ENCODE peak calls at places on chromosomes 7 and 10, in seven cellular contexts. K, W, Y, S, J, F and R are unnamed samples.

GRCh38 chr10:98388086-98388655 is 26.8 kb downstream of the PYROXD2 start:
- DNase-seq in W (no peak), F (no peak), S (no peak), Y (no peak), K (no peak), J (no peak), R (no peak)

GRCh38 chr7:123836656-123837055 is 8.3 kb upstream of the HYAL4 start:
- DNase-seq in K (no peak), J (no peak), F (no peak), W (no peak), Y (no peak), S (no peak), R (no peak)

GRCh38 chr7:15864260-15864991 is 177.9 kb upstream of the MEOX2 start:
- DNase-seq in S (no peak), K (no peak), J (no peak), F (no peak), Y (no peak), W (no peak), R (no peak)

GRCh38 chr10:105718207-105718995 is 1077.3 kb downstream of the SORCS3 start:
- DNase-seq in J (no peak), S (no peak), Y (no peak), F (no peak), K (peak), W (no peak), R (no peak)

GRCh38 chr10:49114718-49115014 is 656 bp downstream of the VSTM4 start:
- DNase-seq in Y (no peak), S (no peak), K (no peak), W (no peak), F (no peak), J (no peak), R (no peak)

GRCh38 chr7:149662591-149663095 is 110.7 kb downstream of the ZNF467 start:
- DNase-seq in W (peak), S (peak), J (peak), K (peak), F (no peak), Y (peak), R (peak)

GRCh38 chr7:123748171-123748733 is 551 bp downstream of the WASL start:
- DNase-seq in F (no peak), Y (peak), W (peak), S (peak), J (peak), K (peak), R (peak)

GRCh38 chr7:149717481-149717880 is 55.9 kb downstream of the ZNF467 start:
- DNase-seq in S (peak), W (no peak), Y (no peak), K (no peak), J (no peak), F (no peak), R (no peak)

GRCh38 chr10:130336612-130337304 is 200.6 kb downstream of the GLRX3 start:
- DNase-seq in W (no peak), K (no peak), S (no peak), Y (no peak), F (no peak), J (no peak), R (no peak)

GRCh38 chr10:17708806-17709205 is 43.2 kb upstream of the TMEM236 start:
- DNase-seq in S (no peak), Y (no peak), K (no peak), F (no peak), W (no peak), J (no peak), R (no peak)

GRCh38 chr10:126876456-126876855 is 28.8 kb upstream of the DOCK1 start:
- DNase-seq in W (no peak), Y (no peak), F (no peak), K (no peak), S (no peak), J (no peak), R (no peak)

GRCh38 chr10:11328264-11329054 is 283.0 kb downstream of the USP6NL start:
- DNase-seq in K (no peak), J (no peak), Y (no peak), S (no peak), W (no peak), F (no peak), R (no peak)

GRCh38 chr10:101467286-101467770 is 113.4 kb downstream of the BTRC start:
- DNase-seq in J (peak), S (no peak), W (peak), Y (peak), K (peak), F (no peak), R (peak)

GRCh38 chr10:68665841-68666240 is 55.2 kb upstream of the CCAR1 start:
- DNase-seq in J (no peak), F (no peak), W (no peak), S (no peak), Y (no peak), K (no peak), R (no peak)

GRCh38 chr7:68476966-68477365 is 1121.3 kb upstream of the AUTS2 start:
- DNase-seq in S (no peak), K (no peak), F (no peak), J (no peak), Y (no peak), W (no peak), R (no peak)

GRCh38 chr7:97671571-97671970 is 60.3 kb upstream of the TAC1 start:
- DNase-seq in Y (no peak), F (no peak), S (no peak), J (no peak), W (no peak), K (no peak), R (no peak)

GRCh38 chr10:43202224-43202656 is 64.0 kb downstream of the CSGALNACT2 start:
- DNase-seq in J (peak), F (no peak), S (peak), W (no peak), Y (peak), K (no peak), R (peak)

GRCh38 chr7:2520131-2520807 is 695 bp downstream of the LFNG start:
- DNase-seq in K (peak), W (no peak), J (no peak), S (peak), Y (peak), F (no peak), R (peak)
- TF ChIP-seq CTCF in K (no peak), W (peak), J (no peak), S (no peak), Y (no peak), F (no peak), R (no peak)

DNA sequence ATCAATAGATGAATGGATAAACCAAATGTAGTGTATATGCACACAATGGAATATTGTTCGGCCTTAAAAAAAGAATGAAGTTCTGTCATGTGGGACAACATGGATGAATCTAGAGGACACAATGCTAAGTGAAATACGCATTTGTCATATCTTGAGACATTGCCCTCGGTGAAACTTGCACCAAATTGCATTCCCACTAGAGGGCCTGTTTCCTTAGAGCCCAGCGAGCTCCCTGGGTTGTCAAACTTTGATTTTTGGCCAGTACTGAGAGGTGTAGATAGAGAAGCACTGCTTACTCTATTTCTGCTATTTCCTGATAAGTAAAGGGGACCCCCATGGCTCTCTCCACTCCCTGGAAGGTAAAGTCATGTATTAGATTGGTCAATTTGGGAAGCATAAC is 157.1 kb downstream of the GPAM start:
- DNase-seq in K (no peak), J (peak), W (no peak), Y (no peak), S (no peak), F (no peak), R (no peak)
- TF ChIP-seq CTCF in K (no peak), J (peak), W (no peak), Y (no peak), S (no peak), F (no peak), R (no peak)

GRCh38 chr7:155466142-155466813 is 8.3 kb downstream of the EN2 start:
- DNase-seq in F (no peak), Y (peak), J (no peak), K (no peak), S (peak), W (no peak), R (no peak)

GRCh38 chr7:155467846-155468821 is 10.2 kb downstream of the EN2 start:
- DNase-seq in J (no peak), F (no peak), S (peak), K (no peak), Y (no peak), W (no peak), R (no peak)

GRCh38 chr7:155464948-155465739 is 7.2 kb downstream of the EN2 start:
- DNase-seq in W (no peak), J (no peak), Y (no peak), K (no peak), S (peak), F (no peak), R (no peak)

GRCh38 chr7:155465761-155466141 is 7.8 kb downstream of the EN2 start:
- DNase-seq in S (no peak), J (no peak), W (no peak), Y (no peak), K (no peak), F (no peak), R (no peak)

DNA sequence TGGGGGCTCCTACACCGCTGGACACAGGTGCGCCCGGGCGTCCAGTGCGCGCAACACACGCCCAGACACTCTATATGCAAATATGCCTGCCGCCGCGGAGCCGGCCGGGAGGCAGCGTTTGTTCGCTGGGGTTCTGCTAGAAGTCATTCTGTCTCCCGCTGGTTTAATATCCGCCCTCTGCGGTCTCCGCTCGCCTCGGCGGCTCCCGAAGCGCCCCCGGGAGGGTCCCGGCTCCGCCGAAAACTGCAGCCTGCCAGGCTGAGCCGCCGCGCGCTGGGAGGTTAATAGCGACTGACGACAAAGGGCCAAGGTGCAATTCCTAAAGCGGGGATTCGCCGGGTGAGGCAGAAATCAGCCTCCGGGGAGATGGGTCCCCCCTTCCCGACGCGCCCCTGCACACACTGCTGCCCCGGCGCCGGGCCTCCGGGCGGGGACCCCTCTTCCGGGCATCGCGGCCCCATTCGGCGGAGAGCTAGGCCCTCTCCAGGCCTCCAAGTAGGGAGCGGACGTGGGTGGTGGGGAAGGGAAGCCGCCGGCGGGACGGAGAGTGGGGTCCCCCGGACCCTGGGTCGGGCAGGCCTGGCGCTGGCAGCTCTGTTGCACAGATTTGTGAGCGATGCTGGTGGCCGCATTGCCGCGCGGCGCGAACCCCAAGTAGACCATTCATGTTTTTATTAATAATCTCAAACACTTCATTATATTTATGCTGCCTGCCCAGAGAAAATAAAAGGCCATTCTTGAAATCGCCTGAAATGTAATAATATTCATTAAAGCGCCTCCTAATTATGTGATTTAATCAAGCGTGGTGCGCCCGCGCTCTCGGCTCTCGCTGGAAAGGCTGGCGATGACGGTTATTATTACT is 9.1 kb downstream of the EN2 start:
- DNase-seq in J (peak), W (peak), S (peak), K (no peak), Y (peak), F (no peak), R (peak)
- TF ChIP-seq CTCF in J (peak), W (no peak), S (no peak), K (no peak), Y (no peak), F (no peak), R (no peak)

DNA sequence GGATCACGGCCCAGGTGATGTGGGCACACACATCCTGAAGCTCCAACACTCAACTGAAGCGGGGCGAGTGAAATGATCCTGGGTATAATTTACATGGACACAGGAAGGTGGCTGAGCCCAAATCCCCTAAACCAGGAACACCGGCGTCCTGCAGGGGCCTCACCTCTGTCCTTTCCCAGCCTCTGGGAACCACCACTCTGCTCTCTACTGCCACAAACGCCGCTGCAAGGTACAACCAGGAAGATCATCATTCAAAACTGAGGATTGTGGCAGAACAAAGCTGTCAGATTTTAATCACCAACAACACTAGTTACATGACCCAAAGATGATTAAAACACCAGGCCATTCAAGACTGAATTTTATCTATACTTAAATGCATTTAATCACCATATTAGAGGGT is 104.0 kb downstream of the DIP2C start:
- DNase-seq in J (no peak), W (no peak), F (no peak), K (no peak), Y (no peak), S (no peak), R (no peak)
- TF ChIP-seq CTCF in J (no peak), W (no peak), F (no peak), K (no peak), Y (no peak), S (no peak), R (no peak)

DNA sequence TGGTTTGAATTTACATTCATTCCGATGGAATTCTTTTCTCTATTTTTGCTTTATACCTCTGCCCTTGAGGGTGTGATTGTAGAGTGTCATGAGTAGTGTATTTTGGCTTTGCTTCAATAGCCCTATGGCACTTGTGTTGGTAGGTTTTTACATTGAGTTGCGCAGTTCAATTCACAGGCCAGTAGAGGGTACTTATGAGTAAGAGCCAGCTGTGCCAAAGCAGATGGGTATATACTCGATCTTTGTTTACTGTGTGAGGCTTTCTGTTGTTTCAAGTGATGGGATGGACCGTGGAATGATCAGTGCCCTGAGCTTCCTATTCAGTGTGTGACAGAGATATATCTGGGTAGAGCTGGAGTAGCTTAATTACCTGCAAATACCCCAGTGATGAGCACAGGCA is 4.3 kb upstream of the AKR1C3 start:
- DNase-seq in W (peak), S (no peak), Y (no peak), F (no peak), J (peak), K (no peak), R (peak)
- TF ChIP-seq CTCF in W (peak), S (no peak), Y (peak), F (no peak), J (peak), K (no peak), R (peak)

DNA sequence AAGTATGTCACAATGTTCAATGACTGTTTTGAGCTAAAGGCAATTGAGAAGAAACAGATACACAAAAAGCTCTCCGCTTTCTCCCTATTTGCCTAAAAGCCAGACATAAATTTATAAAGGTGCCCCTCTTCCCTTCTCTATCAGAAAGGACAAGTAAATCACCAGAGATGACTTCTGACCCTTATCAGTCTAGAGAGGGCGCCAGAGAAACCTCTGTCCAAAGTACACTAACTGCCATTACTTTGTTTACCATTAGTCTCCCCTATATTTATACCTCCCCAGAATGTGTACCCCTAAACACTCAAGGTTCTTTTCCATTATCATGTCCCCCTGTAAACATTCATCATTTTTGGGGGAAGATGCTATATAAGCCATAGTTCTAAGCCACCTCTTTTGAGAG is 49.3 kb downstream of the TPK1 start:
- DNase-seq in K (no peak), F (no peak), S (no peak), W (no peak), J (peak), Y (peak), R (no peak)
- TF ChIP-seq CTCF in K (no peak), F (no peak), S (no peak), W (no peak), J (no peak), Y (peak), R (no peak)

GRCh38 chr10:102565793-102566192 is 62.0 kb downstream of the SUFU start:
- DNase-seq in F (no peak), J (no peak), K (no peak), S (no peak), W (no peak), Y (no peak), R (no peak)
- TF ChIP-seq CTCF in F (no peak), J (no peak), K (no peak), S (no peak), W (no peak), Y (no peak), R (no peak)

DNA sequence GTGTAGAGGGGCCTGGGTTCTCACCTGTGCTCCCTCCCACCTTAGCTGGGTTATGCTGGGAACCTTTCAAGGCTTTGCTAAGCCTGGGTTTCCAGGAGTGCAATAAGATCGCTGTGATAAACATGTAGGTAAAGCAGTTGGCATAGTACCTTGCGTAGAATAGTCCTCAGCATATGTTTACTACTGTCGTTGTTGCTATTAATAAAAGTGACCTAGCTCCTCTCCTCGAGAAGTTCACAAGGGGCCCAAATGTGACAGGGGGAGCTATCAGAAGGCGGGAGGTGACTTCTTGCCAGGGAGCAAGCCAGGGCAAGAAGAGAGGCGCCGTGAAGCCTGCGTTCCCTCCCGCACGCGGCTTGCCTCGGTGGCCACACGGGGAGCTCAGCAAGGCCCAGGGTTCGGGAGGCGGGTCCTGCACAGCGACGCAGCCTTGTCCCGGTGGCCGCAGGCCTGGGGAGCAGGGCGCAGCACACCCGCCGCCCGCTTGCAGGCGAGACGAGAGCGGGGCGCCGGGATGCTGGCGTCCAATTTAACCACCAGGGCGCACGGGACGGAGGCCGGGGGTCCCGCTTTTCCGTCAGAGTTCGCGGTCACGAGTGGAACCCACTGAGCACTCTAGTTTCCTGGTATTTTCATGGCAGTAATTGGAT is 106.2 kb downstream of the SNX10 start:
- DNase-seq in J (peak), S (peak), F (no peak), W (no peak), Y (peak), K (no peak), R (no peak)
- TF ChIP-seq CTCF in J (no peak), S (peak), F (no peak), W (no peak), Y (peak), K (no peak), R (no peak)